ENCODE peak calls at places on chromosomes 12 and 14, in six cellular contexts. T is Karpas-422; Z is CD4-positive, alpha-beta T cell; W is lower lobe of right lung; F is cardiac muscle cell; Q is IMR-90. S is an unnamed sample.
A peak's percentile ranks its signal among the peaks of the same experiment; 100 is the strongest.

GRCh38 chr12:87509233-87509820 is 519.9 kb downstream of the C12orf50 start:
- DNase-seq in T (peak; percentile 85), Z (no peak), W (no peak), F (peak; percentile 60), Q (peak; percentile 81), S (no peak)

GRCh38 chr12:59891180-59891579 is 295.4 kb downstream of the SLC16A7 start:
- DNase-seq in T (no peak), Z (no peak), W (no peak), F (no peak), Q (no peak), S (no peak)

GRCh38 chr12:116116650-116117424 is 160.7 kb downstream of the MED13L start:
- DNase-seq in T (no peak), Z (no peak), W (no peak), F (no peak), Q (no peak), S (no peak)

GRCh38 chr14:106518054-106518943 is 991.9 kb downstream of the TMEM121 start:
- DNase-seq in T (peak; percentile 92), Z (peak; percentile 92), W (peak; percentile 72), F (no peak), Q (no peak), S (peak; percentile 12)

GRCh38 chr14:62736426-62737043 is 308.7 kb downstream of the KCNH5 start:
- DNase-seq in T (no peak), Z (no peak), W (no peak), F (no peak), Q (peak; percentile 10), S (no peak)

GRCh38 chr14:45149602-45150001 is 13.9 kb downstream of the FANCM start:
- DNase-seq in T (no peak), Z (no peak), W (no peak), F (no peak), Q (no peak), S (no peak)

GRCh38 chr14:31993521-31993941 is 83.6 kb upstream of the ARHGAP5 start:
- DNase-seq in T (no peak), Z (no peak), W (no peak), F (peak; percentile 65), Q (no peak), S (no peak)

GRCh38 chr12:6647083-6647604 is at the start of gene ACRBP:
- DNase-seq in T (no peak), Z (no peak), W (peak; percentile 89), F (peak; percentile 74), Q (peak; percentile 14), S (no peak)

GRCh38 chr12:89781161-89781560 is 72.5 kb upstream of the ATP2B1 start:
- DNase-seq in T (no peak), Z (no peak), W (no peak), F (no peak), Q (no peak), S (no peak)

GRCh38 chr14:35533357-35534129 is 421 bp upstream of the INSM2 start:
- DNase-seq in T (peak; percentile 97), Z (peak; percentile 59), W (peak; percentile 62), F (peak; percentile 63), Q (peak; percentile 34), S (no peak)

GRCh38 chr14:43778956-43779639 is 728.0 kb downstream of the FSCB start:
- DNase-seq in T (no peak), Z (no peak), W (no peak), F (no peak), Q (no peak), S (no peak)

GRCh38 chr14:96888593-96888992 is 91.4 kb downstream of the VRK1 start:
- DNase-seq in T (no peak), Z (no peak), W (no peak), F (no peak), Q (no peak), S (no peak)

GRCh38 chr12:45336762-45337596 is 121.1 kb downstream of the ANO6 start:
- DNase-seq in T (no peak), Z (no peak), W (no peak), F (peak; percentile 70), Q (peak; percentile 98), S (no peak)

GRCh38 chr12:88420460-88420859 is 159.8 kb downstream of the KITLG start:
- DNase-seq in T (no peak), Z (no peak), W (no peak), F (peak; percentile 83), Q (peak; percentile 94), S (no peak)

GRCh38 chr12:64560395-64561301 is 49.6 kb upstream of the RASSF3 start:
- DNase-seq in T (peak; percentile 48), Z (no peak), W (no peak), F (peak; percentile 90), Q (peak; percentile 100), S (peak; percentile 67)

GRCh38 chr14:32077081-32078029 is at the start of gene ARHGAP5:
- DNase-seq in T (peak; percentile 76), Z (peak; percentile 72), W (no peak), F (peak; percentile 52), Q (peak; percentile 14), S (no peak)

GRCh38 chr12:27186240-27186839 is 57.7 kb upstream of the STK38L start:
- DNase-seq in T (no peak), Z (no peak), W (no peak), F (no peak), Q (peak; percentile 51), S (no peak)

GRCh38 chr12:5945071-5946008 is at the start of gene ANO2:
- DNase-seq in T (peak; percentile 15), Z (no peak), W (no peak), F (peak; percentile 25), Q (no peak), S (no peak)

GRCh38 chr14:100446572-100446971 is 123.4 kb downstream of the SLC25A47 start:
- DNase-seq in T (no peak), Z (no peak), W (no peak), F (no peak), Q (no peak), S (no peak)

GRCh38 chr12:7989827-7990491 is 42.6 kb upstream of the FOXJ2 start:
- DNase-seq in T (no peak), Z (peak; percentile 47), W (peak; percentile 82), F (no peak), Q (peak; percentile 12), S (no peak)

GRCh38 chr14:24110060-24110459 is 4.5 kb upstream of the DCAF11 start:
- DNase-seq in T (no peak), Z (no peak), W (peak; percentile 59), F (no peak), Q (no peak), S (no peak)

GRCh38 chr12:124556896-124557501 is 10.4 kb downstream of the NCOR2 start:
- DNase-seq in T (no peak), Z (no peak), W (no peak), F (no peak), Q (no peak), S (no peak)

GRCh38 chr12:10717410-10717809 is 5.7 kb downstream of the YBX3 start:
- DNase-seq in T (no peak), Z (no peak), W (no peak), F (peak; percentile 40), Q (peak; percentile 28), S (no peak)

GRCh38 chr12:49370539-49370938 is 3.3 kb downstream of the SPATS2 start:
- DNase-seq in T (no peak), Z (no peak), W (no peak), F (no peak), Q (no peak), S (no peak)

GRCh38 chr12:49369723-49370145 is 2.5 kb downstream of the SPATS2 start:
- DNase-seq in T (peak; percentile 70), Z (no peak), W (no peak), F (peak; percentile 69), Q (peak; percentile 54), S (no peak)

GRCh38 chr12:49366652-49367380 is 446 bp upstream of the SPATS2 start:
- DNase-seq in T (peak; percentile 98), Z (peak; percentile 87), W (peak; percentile 89), F (peak; percentile 98), Q (peak; percentile 94), S (no peak)

GRCh38 chr12:49367381-49368239 is at the start of gene SPATS2:
- DNase-seq in T (no peak), Z (peak; percentile 35), W (peak; percentile 94), F (peak; percentile 46), Q (no peak), S (no peak)

GRCh38 chr12:49368240-49368600 is 958 bp downstream of the SPATS2 start:
- DNase-seq in T (peak; percentile 67), Z (no peak), W (no peak), F (no peak), Q (no peak), S (no peak)
- H3K27ac ChIP-seq in T (peak overlapping the region; percentile 88), Z (no peak overlapping the region), W (peak overlapping the region; percentile 91), F (peak overlapping the region; percentile 89), Q (no peak overlapping the region), S (peak overlapping the region; percentile 87)

GRCh38 chr14:95510804-95511203 is 5.6 kb downstream of the SYNE3 start:
- DNase-seq in T (no peak), Z (no peak), W (no peak), F (no peak), Q (no peak), S (no peak)
- H3K27ac ChIP-seq in T (no peak overlapping the region), Z (no peak overlapping the region), W (no peak overlapping the region), F (no peak overlapping the region), Q (no peak overlapping the region), S (no peak overlapping the region)

DNA sequence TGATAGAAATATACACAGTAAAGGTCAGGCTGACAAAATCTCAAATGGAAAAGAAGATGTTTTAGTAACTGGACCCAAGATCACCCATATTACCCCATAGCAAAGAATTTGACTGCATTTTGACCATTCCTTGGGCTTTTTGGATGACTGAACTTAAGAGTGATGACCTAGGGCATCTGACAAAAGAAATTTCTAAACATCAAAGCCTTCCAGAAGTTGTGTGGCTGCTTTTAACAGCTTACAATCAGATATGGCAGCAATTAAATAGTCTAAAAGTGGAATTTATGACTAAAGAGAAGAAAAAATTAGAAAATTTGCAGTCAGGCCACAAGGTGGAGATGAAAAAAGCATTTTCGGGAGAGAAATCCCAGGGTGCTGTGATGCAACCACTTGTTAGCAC is 563.0 kb downstream of the RERGL start:
- DNase-seq in T (no peak), Z (no peak), W (no peak), F (no peak), Q (no peak), S (no peak)
- H3K27ac ChIP-seq in T (no peak overlapping the region), Z (no peak overlapping the region), W (no peak overlapping the region), F (no peak overlapping the region), Q (no peak overlapping the region), S (no peak overlapping the region)

DNA sequence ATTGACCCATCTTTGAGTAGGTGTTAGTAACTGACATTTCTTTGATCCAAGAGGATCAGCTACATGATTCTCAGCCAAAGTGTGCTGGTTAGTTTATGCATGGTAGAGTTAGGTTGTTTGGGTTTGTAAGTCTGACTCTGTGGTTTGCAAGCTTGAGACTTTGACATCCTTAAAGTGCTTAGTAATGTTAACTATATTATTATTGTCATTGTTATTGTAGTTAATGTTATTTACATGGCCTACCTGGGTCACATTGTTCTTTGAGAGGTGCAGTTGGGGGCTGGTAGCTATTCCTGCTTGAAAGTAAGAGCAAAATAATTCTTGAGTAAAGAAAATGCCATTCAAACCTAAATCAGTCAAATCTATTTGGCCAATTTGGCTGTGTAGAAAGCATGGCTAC is 2.8 kb downstream of the OR6C76 start:
- DNase-seq in T (no peak), Z (no peak), W (no peak), F (no peak), Q (no peak), S (no peak)
- H3K27ac ChIP-seq in T (no peak overlapping the region), Z (no peak overlapping the region), W (no peak overlapping the region), F (no peak overlapping the region), Q (no peak overlapping the region), S (no peak overlapping the region)

S was measured in Panc1.